ENCODE peak calls at places on chromosome 3, in seven cellular contexts. M, J, K, H, T, L and W are unnamed samples.

GRCh38 chr3:117127147-117127546 is 417.6 kb downstream of the TUSC7 start:
- DNase-seq in M (no peak), J (no peak), L (no peak), T (no peak), K (no peak), H (no peak), W (no peak)

GRCh38 chr3:106542101-106542769 is 673.4 kb upstream of the CBLB start:
- DNase-seq in L (no peak), T (no peak), M (peak), H (no peak), J (no peak), K (no peak), W (no peak)

GRCh38 chr3:186722457-186722856 is 5.3 kb downstream of the KNG1 start:
- DNase-seq in J (no peak), H (no peak), K (peak), L (no peak), M (peak), T (no peak), W (no peak)

GRCh38 chr3:58351920-58352319 is 19.2 kb downstream of the PXK start:
- DNase-seq in J (no peak), H (no peak), K (no peak), L (peak), T (no peak), M (no peak), W (no peak)

GRCh38 chr3:112087746-112088145 is 1.6 kb downstream of the C3orf52 start:
- DNase-seq in K (no peak), T (no peak), M (no peak), J (no peak), H (no peak), L (no peak), W (no peak)

GRCh38 chr3:114498779-114499370 is 205.0 kb downstream of the TIGIT start:
- DNase-seq in M (peak), L (no peak), K (peak), J (no peak), T (no peak), H (no peak), W (no peak)

GRCh38 chr3:97264180-97264579 is 449.8 kb downstream of the EPHA6 start:
- DNase-seq in L (no peak), J (no peak), M (no peak), H (no peak), K (no peak), T (no peak), W (no peak)

GRCh38 chr3:30146978-30147377 is 459.4 kb upstream of the TGFBR2 start:
- DNase-seq in L (peak), H (no peak), M (peak), K (no peak), J (no peak), T (no peak), W (no peak)

GRCh38 chr3:142645236-142645793 is 49.1 kb downstream of the PLS1 start:
- DNase-seq in H (no peak), L (no peak), J (no peak), T (no peak), M (peak), K (peak), W (no peak)

GRCh38 chr3:58010562-58010961 is 2.3 kb downstream of the FLNB start:
- DNase-seq in T (no peak), K (no peak), J (no peak), L (no peak), M (no peak), H (no peak), W (no peak)

GRCh38 chr3:65604863-65605526 is 433.7 kb downstream of the MAGI1 start:
- DNase-seq in K (peak), T (no peak), J (no peak), M (peak), L (no peak), H (no peak), W (no peak)

GRCh38 chr3:69511361-69511760 is 125.5 kb upstream of the FRMD4B start:
- DNase-seq in J (no peak), M (no peak), H (no peak), K (no peak), L (no peak), T (no peak), W (no peak)

GRCh38 chr3:120682095-120682681 is at the start of gene HGD:
- DNase-seq in L (no peak), M (no peak), K (no peak), J (no peak), T (no peak), H (no peak), W (no peak)

GRCh38 chr3:143755978-143756377 is 92.3 kb downstream of the SLC9A9 start:
- DNase-seq in J (no peak), L (peak), H (no peak), T (no peak), M (no peak), K (no peak), W (no peak)

GRCh38 chr3:100533176-100533575 is 40.8 kb downstream of the TMEM45A start:
- DNase-seq in T (no peak), J (no peak), H (no peak), K (no peak), M (no peak), L (no peak), W (no peak)

GRCh38 chr3:157145566-157145965 is 14.4 kb downstream of the CCNL1 start:
- DNase-seq in H (no peak), M (peak), K (no peak), J (no peak), T (no peak), L (no peak), W (no peak)

GRCh38 chr3:189776163-189776824 is 145.1 kb downstream of the TP63 start:
- DNase-seq in H (no peak), L (no peak), T (no peak), J (no peak), M (no peak), K (no peak), W (no peak)

GRCh38 chr3:31790516-31791148 is 190.4 kb downstream of the OSBPL10 start:
- DNase-seq in K (no peak), H (no peak), L (no peak), M (no peak), J (no peak), T (no peak), W (no peak)

GRCh38 chr3:169575381-169575780 is 88.1 kb downstream of the MECOM start:
- DNase-seq in K (peak), L (no peak), H (no peak), J (no peak), T (no peak), M (peak), W (no peak)

GRCh38 chr3:46699846-46700523 is 1.2 kb upstream of the TMIE start:
- DNase-seq in M (no peak), J (no peak), T (no peak), K (no peak), L (no peak), H (peak), W (no peak)

GRCh38 chr3:79109758-79110157 is 658.0 kb downstream of the ROBO1 start:
- DNase-seq in J (no peak), H (no peak), K (no peak), M (no peak), L (no peak), T (no peak), W (no peak)

GRCh38 chr3:172177046-172177445 is 137.7 kb downstream of the FNDC3B start:
- DNase-seq in L (no peak), T (no peak), M (peak), H (no peak), K (peak), J (no peak), W (no peak)

GRCh38 chr3:123620338-123620737 is 35.5 kb upstream of the HACD2 start:
- DNase-seq in M (no peak), L (no peak), H (no peak), K (peak), T (no peak), J (peak), W (no peak)

GRCh38 chr3:129224984-129225393 is 24.4 kb upstream of the COPG1 start:
- DNase-seq in H (peak), L (no peak), J (peak), T (no peak), K (peak), M (peak), W (no peak)

GRCh38 chr3:10192953-10193691 is 28.4 kb downstream of the IRAK2 start:
- DNase-seq in M (peak), K (peak), T (peak), H (peak), J (peak), L (peak), W (no peak)

GRCh38 chr3:81301230-81301629 is 460.2 kb downstream of the GBE1 start:
- DNase-seq in T (no peak), L (no peak), H (no peak), M (no peak), K (no peak), J (no peak), W (no peak)

GRCh38 chr3:122299872-122300460 is 25.1 kb upstream of the CSTA start:
- DNase-seq in L (peak), T (peak), J (no peak), K (peak), M (peak), H (no peak), W (no peak)

GRCh38 chr3:49171775-49172500 is 540 bp downstream of the KLHDC8B start:
- DNase-seq in H (peak), J (no peak), L (no peak), K (no peak), M (no peak), T (no peak), W (no peak)

GRCh38 chr3:128794067-128794768 is 68.2 kb downstream of the RAB7A start:
- DNase-seq in L (peak), H (no peak), M (peak), J (no peak), K (peak), T (no peak), W (no peak)

GRCh38 chr3:29718661-29719065 is 437.8 kb downstream of the RBMS3 start:
- DNase-seq in T (no peak), J (no peak), L (no peak), M (peak), K (no peak), H (no peak), W (no peak)

GRCh38 chr3:168089179-168089771 is 6.4 kb downstream of the GOLIM4 start:
- DNase-seq in H (no peak), T (no peak), J (no peak), M (no peak), K (no peak), L (no peak), W (no peak)

GRCh38 chr3:168090306-168091085 is 5.2 kb downstream of the GOLIM4 start:
- DNase-seq in J (no peak), T (no peak), K (no peak), L (no peak), H (no peak), M (no peak), W (no peak)

GRCh38 chr3:168087539-168087938 is 8.2 kb downstream of the GOLIM4 start:
- DNase-seq in L (no peak), H (no peak), M (no peak), J (no peak), T (no peak), K (no peak), W (no peak)

GRCh38 chr3:168086541-168087260 is 9.0 kb downstream of the GOLIM4 start:
- DNase-seq in J (no peak), K (no peak), M (no peak), H (no peak), L (no peak), T (no peak), W (no peak)

GRCh38 chr3:168088106-168088722 is 7.5 kb downstream of the GOLIM4 start:
- DNase-seq in L (peak), T (no peak), H (no peak), J (no peak), M (no peak), K (no peak), W (peak)
- TF ChIP-seq CTCF in L (peak), T (no peak), H (peak), J (no peak), M (peak), K (peak), W (peak)

GRCh38 chr3:94331831-94332230 is 269.0 kb downstream of the NSUN3 start:
- DNase-seq in K (no peak), L (no peak), M (no peak), T (no peak), J (no peak), H (no peak), W (no peak)

GRCh38 chr3:94336076-94336741 is 273.3 kb downstream of the NSUN3 start:
- DNase-seq in M (peak), J (no peak), L (peak), H (no peak), K (peak), T (no peak), W (no peak)
- TF ChIP-seq CTCF in M (peak), J (peak), L (no peak), H (peak), K (peak), T (no peak), W (peak)

DNA sequence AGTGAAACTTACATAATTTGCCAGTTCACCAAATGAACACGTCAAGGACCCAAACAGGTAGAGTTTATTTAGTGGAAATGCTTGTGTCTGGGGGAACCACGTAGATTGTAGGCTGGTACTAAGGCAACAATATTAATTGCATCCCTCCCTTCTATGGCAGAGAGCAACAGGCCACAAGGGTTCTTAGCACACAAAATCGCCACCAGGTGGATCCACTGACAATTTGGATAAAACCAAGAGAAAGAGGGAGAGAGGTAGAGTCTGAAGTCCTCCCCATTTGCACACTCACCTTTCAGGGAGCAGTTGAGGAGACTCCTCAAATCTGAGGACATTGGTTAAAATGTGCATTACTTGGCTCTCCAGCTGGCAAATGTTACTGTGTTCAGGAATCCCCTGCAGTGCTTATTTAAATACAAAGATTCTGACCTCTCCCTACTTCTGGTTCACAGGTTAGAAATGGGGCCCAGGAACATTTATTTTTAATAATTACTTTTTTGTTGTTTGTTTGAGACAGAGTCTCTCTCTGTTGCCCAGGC is 181.0 kb upstream of the FEZF2 start:
- DNase-seq in J (no peak), T (no peak), L (peak), K (peak), H (no peak), M (peak), W (no peak)
- TF ChIP-seq CTCF in J (no peak), T (no peak), L (peak), K (peak), H (no peak), M (peak), W (no peak)

DNA sequence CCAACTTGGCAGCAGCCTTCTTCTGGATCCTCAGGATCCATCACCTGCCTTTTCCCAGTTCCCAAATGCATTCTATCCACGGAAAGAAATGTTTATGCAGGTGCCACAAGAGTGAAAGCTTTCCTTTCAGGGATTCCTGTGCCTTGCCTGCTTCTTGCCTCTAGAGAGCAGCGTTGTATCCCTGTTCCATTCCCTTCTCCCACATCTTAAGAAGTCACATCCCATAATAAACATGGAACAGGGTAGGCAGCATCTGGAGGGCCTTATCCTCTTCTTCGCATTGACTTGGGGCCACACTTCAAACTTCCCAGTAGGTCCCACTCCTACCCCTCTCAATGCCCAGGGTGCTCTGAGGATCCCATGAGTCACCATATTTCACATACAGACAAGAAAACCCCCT is 72.7 kb upstream of the DCLK3 start:
- DNase-seq in H (no peak), M (no peak), L (no peak), J (no peak), K (no peak), T (no peak), W (no peak)
- TF ChIP-seq CTCF in H (no peak), M (peak), L (peak), J (no peak), K (peak), T (peak), W (peak)

DNA sequence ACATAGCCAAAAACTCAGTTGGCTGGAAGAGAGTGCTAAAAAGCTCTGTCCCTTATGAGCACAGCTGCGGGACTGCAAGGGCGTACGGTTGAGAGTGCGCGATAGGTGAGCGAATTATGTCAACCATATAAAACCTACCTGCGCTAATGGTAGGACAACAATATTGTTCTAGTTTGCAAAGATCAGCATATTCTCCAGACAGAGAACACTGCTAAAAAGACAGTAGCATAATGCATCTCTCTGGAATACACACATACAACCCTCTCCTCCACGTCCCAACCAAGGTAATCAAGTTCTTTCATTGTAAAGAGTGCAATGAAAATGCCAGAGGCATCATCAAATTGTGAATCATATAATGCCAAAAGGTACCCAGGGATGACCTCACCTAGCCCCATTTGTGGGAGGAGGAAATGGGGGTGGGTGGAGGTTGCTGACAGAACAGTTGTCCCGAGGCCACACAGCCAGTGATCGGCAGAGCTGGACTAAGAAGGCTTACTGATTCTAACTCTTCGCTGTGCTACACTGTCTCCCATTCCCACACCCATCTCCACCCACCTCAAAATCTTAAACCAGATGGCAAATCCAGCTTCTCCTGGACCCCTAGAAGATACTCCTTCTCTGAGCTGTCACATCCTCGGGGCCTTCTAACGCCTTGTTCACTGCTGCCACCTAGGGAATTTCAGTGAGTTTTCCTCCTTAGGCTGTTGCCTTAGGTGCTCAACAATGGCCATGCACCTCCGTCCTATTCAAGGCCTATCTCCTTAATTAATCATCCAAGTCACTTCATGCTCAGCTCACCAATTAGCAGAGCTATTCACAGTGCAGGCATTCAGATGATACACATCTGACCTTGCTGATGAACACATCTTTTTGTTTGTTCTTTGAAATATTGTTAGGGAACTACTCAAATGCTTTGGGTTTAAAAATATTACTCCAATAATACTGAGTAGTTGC is 60.7 kb downstream of the RPL22L1 start:
- DNase-seq in L (peak), T (no peak), J (peak), H (no peak), M (peak), K (peak), W (peak)
- TF ChIP-seq CTCF in L (peak), T (no peak), J (peak), H (peak), M (peak), K (peak), W (peak)

GRCh38 chr3:175224051-175224450 is 364.9 kb downstream of the NAALADL2 start:
- DNase-seq in L (peak), J (no peak), T (no peak), H (no peak), M (peak), K (no peak), W (no peak)

GRCh38 chr3:175222356-175222755 is 363.2 kb downstream of the NAALADL2 start:
- DNase-seq in J (no peak), T (no peak), L (no peak), M (peak), H (no peak), K (no peak), W (no peak)

GRCh38 chr3:175226444-175226843 is 367.3 kb downstream of the NAALADL2 start:
- DNase-seq in L (no peak), K (no peak), J (no peak), H (no peak), T (no peak), M (no peak), W (no peak)
- TF ChIP-seq CTCF in L (no peak), K (no peak), J (no peak), H (no peak), T (no peak), M (no peak), W (no peak)

DNA sequence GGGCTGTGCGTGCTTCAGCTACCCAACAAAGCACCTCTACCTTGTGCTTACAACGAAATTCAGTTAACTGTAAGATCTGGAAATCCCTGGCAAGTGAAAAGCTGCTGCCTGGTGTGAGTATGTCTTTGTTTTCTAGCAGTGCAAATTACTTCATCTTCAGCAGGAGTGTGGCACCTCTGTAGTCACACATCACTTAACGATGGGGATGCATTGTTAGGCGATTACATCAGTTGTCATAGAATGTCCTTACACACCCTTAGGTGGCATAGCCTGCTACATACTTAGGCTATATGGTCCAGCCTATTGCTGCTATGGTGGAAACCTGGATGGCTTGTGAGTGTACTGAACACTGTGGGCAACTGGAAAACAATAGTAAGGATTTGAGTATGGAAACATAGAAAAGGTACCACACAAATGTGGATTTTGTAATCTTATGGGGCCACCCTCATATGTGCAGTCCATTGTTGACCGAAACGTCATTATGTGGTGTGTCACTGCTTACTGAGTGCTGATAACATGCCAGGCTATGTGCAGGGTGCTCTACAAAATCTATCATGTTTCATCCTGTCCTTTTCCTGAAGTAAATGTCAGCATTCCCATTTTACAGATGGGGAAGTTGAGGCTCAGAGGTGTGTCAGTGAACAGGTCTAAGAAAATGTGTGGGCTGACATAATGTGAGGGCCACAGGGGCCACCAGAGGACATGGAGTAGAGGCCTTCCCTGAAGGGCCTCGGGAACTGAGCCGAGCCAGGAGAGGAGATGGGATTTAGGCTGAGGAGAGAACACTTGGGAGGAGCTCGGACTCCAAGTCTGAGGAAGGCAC is 173.5 kb downstream of the VGLL4 start:
- DNase-seq in H (no peak), K (no peak), L (no peak), T (no peak), M (no peak), J (no peak), W (no peak)
- TF ChIP-seq CTCF in H (no peak), K (no peak), L (no peak), T (no peak), M (no peak), J (no peak), W (no peak)